ENCODE peak calls at places on chromosomes 4 and X, in eight cellular contexts. H is K562, P is A549, Z is endothelial cell of umbilical vein, Y is HepG2, S is H1, O is HCT116, E is GM12878. U is an unnamed sample.

GRCh38 chrX:138986866-138987265 is 275.3 kb upstream of the FGF13 start:
- DNase-seq in P (no peak), H (no peak), O (no peak), Z (no peak), Y (no peak), S (no peak), E (no peak), U (no peak)

GRCh38 chr4:137124278-137124932 is 407.9 kb downstream of the PCDH18 start:
- DNase-seq in Y (peak; percentile 17), Z (peak; percentile 35), P (peak; percentile 7), E (peak; percentile 1), S (no peak), H (no peak), O (peak; percentile 53), U (peak; percentile 53)

GRCh38 chrX:2351999-2352995 is 148.5 kb downstream of the DHRSX start:
- DNase-seq in E (no peak), S (no peak), P (peak; percentile 68), Y (no peak), H (peak; percentile 37), Z (peak; percentile 23), O (no peak), U (no peak)

GRCh38 chr4:156781852-156782251 is 189.7 kb downstream of the PDGFC start:
- DNase-seq in O (peak; percentile 29), P (no peak), E (no peak), H (no peak), Y (no peak), Z (no peak), S (no peak), U (no peak)

GRCh38 chr4:138804705-138805104 is 210.9 kb upstream of the NOCT start:
- DNase-seq in Y (no peak), S (no peak), H (no peak), E (no peak), P (no peak), Z (peak; percentile 2), O (no peak), U (no peak)

GRCh38 chr4:70670332-70671014 is 4.2 kb upstream of the JCHAIN start:
- DNase-seq in Y (no peak), E (no peak), O (no peak), H (no peak), S (no peak), P (no peak), Z (no peak), U (no peak)

GRCh38 chr4:130563185-130563890 is 1467.4 kb downstream of the C4orf33 start:
- DNase-seq in H (no peak), P (peak; percentile 7), Y (peak; percentile 8), O (peak; percentile 66), E (no peak), Z (peak; percentile 73), S (peak; percentile 57), U (peak; percentile 2)

GRCh38 chrX:56766554-56767412 is 37.7 kb downstream of the NBDY start:
- DNase-seq in P (no peak), H (no peak), Z (no peak), S (no peak), Y (no peak), E (no peak), O (no peak), U (no peak)

GRCh38 chrX:150935466-150935865 is 37.0 kb upstream of the CD99L2 start:
- DNase-seq in Y (no peak), S (no peak), E (no peak), H (no peak), P (no peak), O (no peak), Z (no peak), U (no peak)

GRCh38 chr4:177272007-177272406 is 37.7 kb upstream of the NEIL3 start:
- DNase-seq in S (no peak), O (no peak), Z (no peak), E (no peak), H (no peak), Y (no peak), P (no peak), U (no peak)

GRCh38 chr4:103008875-103009729 is 10.4 kb downstream of the SLC9B1 start:
- DNase-seq in S (no peak), E (peak; percentile 46), Z (peak; percentile 76), O (peak; percentile 68), Y (peak; percentile 72), H (peak; percentile 23), P (peak; percentile 46), U (peak; percentile 80)

GRCh38 chr4:42326040-42326439 is 71.2 kb upstream of the SHISA3 start:
- DNase-seq in P (no peak), S (no peak), O (no peak), H (no peak), E (no peak), Z (no peak), Y (no peak), U (no peak)

GRCh38 chr4:108054025-108054424 is 64.3 kb downstream of the HADH start:
- DNase-seq in O (no peak), Y (no peak), Z (no peak), E (no peak), S (no peak), P (no peak), H (no peak), U (no peak)

GRCh38 chr4:73021634-73022033 is 47.9 kb downstream of the COX18 start:
- DNase-seq in E (no peak), Y (peak; percentile 24), O (peak; percentile 22), H (peak; percentile 18), Z (peak; percentile 63), S (no peak), P (peak; percentile 17), U (peak; percentile 46)

GRCh38 chr4:10384974-10385373 is 72.3 kb downstream of the ZNF518B start:
- DNase-seq in H (no peak), Y (no peak), P (no peak), S (no peak), Z (no peak), O (no peak), E (no peak), U (no peak)

GRCh38 chr4:7377223-7377865 is 57.4 kb downstream of the PSAPL1 start:
- DNase-seq in E (no peak), Z (no peak), Y (no peak), S (no peak), H (no peak), O (no peak), P (no peak), U (no peak)

GRCh38 chr4:107931775-107932321 is 499 bp downstream of the CYP2U1 start:
- DNase-seq in S (no peak), Z (no peak), E (no peak), Y (no peak), H (no peak), O (no peak), P (no peak), U (no peak)

GRCh38 chrX:103063918-103064434 is at the start of gene BEX1:
- DNase-seq in S (peak; percentile 31), Z (no peak), E (no peak), O (no peak), P (no peak), H (no peak), Y (peak; percentile 35), U (no peak)

GRCh38 chr4:76305971-76306881 is at the start of gene STBD1:
- DNase-seq in E (no peak), Z (peak; percentile 57), S (peak; percentile 47), P (peak; percentile 44), Y (peak; percentile 68), H (peak; percentile 50), O (peak; percentile 53), U (peak; percentile 82)

DNA sequence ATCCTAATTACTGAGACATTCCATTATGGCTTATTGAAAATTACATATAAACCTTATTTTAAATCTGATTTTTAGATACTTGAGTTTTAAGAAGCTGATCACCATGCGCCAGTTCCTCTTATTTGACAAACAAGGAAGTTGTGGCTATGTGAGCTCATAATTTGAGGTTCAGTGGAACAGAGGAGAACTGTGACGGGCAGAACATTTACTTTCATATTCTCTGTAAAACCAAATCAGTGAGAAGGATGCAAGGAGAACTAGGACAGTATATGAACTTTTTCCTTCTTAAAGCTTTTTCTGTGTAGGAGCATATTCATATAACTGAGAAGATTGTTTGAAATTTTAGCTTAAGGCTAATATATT is 25.3 kb downstream of the STIM2 start:
- DNase-seq in Z (no peak), E (peak; percentile 65), O (no peak), S (no peak), Y (no peak), P (no peak), H (no peak), U (peak; percentile 93)
- TF ChIP-seq POLR2A in Z (no peak), E (no peak), O (no peak), S (no peak), Y (no peak), P (no peak), H (no peak), U (no peak)

DNA sequence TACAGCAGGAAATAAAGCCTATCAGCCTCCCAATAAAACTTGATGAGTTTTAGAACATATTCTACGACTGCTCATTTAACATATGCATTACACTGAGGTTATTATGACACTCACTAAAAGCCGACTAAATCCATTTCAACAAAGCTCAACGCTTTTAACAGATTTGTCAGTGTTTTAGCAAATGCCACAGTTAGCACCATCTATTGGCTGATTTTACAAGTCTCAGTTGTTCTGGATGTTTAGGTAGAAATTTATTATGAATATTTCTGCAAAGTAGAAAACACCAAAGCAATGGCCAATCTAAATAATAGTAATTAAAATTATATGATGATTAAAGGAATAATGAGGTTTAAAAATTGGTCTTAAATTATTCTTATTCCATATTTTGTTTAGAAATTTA is 993.2 kb upstream of the PCDH7 start:
- DNase-seq in Z (no peak), S (no peak), O (no peak), H (no peak), Y (no peak), P (no peak), E (no peak), U (no peak)
- TF ChIP-seq CTCF in Z (no peak), S (no peak), O (no peak), H (no peak), Y (no peak), P (no peak), E (no peak), U (no peak)

GRCh38 chr4:113847710-113848109 is 86.2 kb upstream of the CAMK2D start:
- DNase-seq in H (no peak), Z (no peak), S (no peak), P (no peak), Y (no peak), E (no peak), O (no peak), U (no peak)
- TF ChIP-seq MAX in H (no peak), Z (no peak), S (no peak), P (no peak), Y (no peak), E (no peak), O (no peak), U (no peak)

DNA sequence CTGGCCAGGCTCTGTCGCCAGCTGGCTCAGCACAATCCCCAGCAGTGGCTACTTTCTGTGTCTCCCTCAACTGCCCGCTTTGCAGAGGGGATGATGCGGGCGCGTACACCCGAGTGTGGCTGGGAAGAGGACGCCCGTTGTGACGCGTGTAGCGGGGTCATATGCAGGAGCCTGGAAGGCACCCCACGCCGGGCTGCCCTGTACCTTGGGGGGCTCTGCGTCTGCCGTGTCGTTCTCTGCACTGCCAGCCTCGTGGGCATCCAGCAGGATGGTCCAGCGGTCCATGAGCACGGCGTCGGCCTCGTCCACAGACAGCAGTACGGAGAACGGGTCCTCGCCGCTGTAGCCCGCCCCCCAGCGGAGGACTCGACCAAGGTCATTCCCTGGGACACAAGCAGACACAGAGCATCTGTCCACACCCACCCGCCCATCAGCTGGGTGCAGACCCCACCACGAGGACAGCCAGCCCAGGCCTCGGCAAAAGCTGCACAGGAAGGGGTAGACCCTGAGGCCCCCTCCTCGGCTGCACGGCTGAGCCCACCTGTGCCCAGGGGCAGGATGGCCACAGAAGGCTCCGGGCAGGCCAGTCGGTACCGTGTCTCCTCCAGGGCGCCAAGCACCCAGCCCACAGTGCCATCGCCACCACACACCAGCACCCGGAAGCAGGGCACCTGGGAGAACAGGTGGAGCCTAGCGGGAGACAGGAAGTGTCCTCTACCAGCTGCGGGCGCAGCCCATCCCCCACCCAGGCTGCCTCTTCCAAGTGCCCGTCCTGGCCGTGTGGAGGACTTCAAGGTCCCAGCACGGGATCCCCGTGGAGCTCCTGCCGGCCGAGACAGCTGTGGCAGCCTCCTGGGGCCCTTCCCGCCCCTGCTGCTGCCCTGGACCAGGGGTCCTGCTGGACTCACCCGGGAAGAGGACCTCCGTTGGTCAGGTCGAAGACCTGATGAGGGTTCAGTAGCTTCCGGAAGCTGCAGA is 10.8 kb downstream of the DGKQ start:
- DNase-seq in Y (no peak), S (no peak), H (no peak), O (no peak), E (no peak), Z (no peak), P (no peak), U (no peak)
- TF ChIP-seq POLR2A in Y (no peak), S (no peak), H (no peak), O (no peak), E (no peak), Z (no peak), P (no peak), U (no peak)

U was measured in NB4.